ENCODE peak calls at places on chromosomes 4 and X, in six cellular contexts. B is GM12878, D is upper lobe of left lung, E is HepG2, Q is Panc1, I is K562. Z is an unnamed sample.

GRCh38 chr4:167321299-167321698 is 87.0 kb upstream of the SPOCK3 start:
- ATAC-seq in Q (no peak), B (no peak), I (no peak), D (no peak), E (no peak), Z (no peak)

GRCh38 chrX:48489892-48490291 is 13.9 kb downstream of the FTSJ1 start:
- ATAC-seq in D (no peak), B (no peak), Q (no peak), E (no peak), I (no peak), Z (no peak)

GRCh38 chr4:128068927-128069326 is 7.8 kb downstream of the LARP1B start:
- ATAC-seq in Q (peak), E (peak), D (no peak), B (peak), I (peak), Z (no peak)

GRCh38 chrX:50204364-50204899 is at the start of gene CCNB3:
- ATAC-seq in B (peak), E (peak), Q (peak), D (peak), I (peak), Z (peak)

GRCh38 chr4:13484749-13485345 is 707 bp upstream of the RAB28 start:
- ATAC-seq in D (peak), I (peak), E (peak), Q (peak), B (peak), Z (no peak)

GRCh38 chrX:35291013-35291412 is 348.4 kb downstream of the FAM47B start:
- ATAC-seq in D (no peak), E (no peak), B (no peak), Q (no peak), I (no peak), Z (no peak)

GRCh38 chrX:119990995-119991787 is 47.6 kb upstream of the NKAP start:
- ATAC-seq in Q (peak), D (no peak), E (peak), I (no peak), B (peak), Z (no peak)

GRCh38 chr4:184382189-184382846 is 92.0 kb downstream of the IRF2 start:
- ATAC-seq in B (peak), E (peak), D (no peak), Q (no peak), I (no peak), Z (no peak)

GRCh38 chr4:176001171-176002006 is 64.3 kb upstream of the WDR17 start:
- ATAC-seq in I (no peak), Q (peak), B (peak), D (peak), E (peak), Z (peak)

GRCh38 chr4:176308441-176308840 is 11.3 kb upstream of the SPCS3 start:
- ATAC-seq in E (no peak), Q (no peak), D (no peak), B (peak), I (peak), Z (no peak)

GRCh38 chr4:85595796-85596559 is 121.0 kb downstream of the ARHGAP24 start:
- ATAC-seq in Q (no peak), B (no peak), D (no peak), E (no peak), I (no peak), Z (no peak)

GRCh38 chrX:118595501-118596042 is 100.0 kb downstream of the DOCK11 start:
- ATAC-seq in D (peak), B (no peak), E (no peak), I (no peak), Q (no peak), Z (peak)

GRCh38 chrX:11215191-11215921 is 77.9 kb upstream of the AMELX start:
- ATAC-seq in E (peak), B (no peak), I (no peak), D (no peak), Q (no peak), Z (no peak)

GRCh38 chr4:93829531-93830089 is 1.1 kb downstream of the ATOH1 start:
- ATAC-seq in B (no peak), Q (peak), D (peak), I (no peak), E (no peak), Z (no peak)

GRCh38 chrX:147838465-147839131 is 73.1 kb upstream of the FMR1 start:
- ATAC-seq in I (no peak), B (no peak), E (no peak), D (no peak), Q (no peak), Z (no peak)

GRCh38 chr4:15438939-15439524 is 11.2 kb downstream of the C1QTNF7 start:
- ATAC-seq in Q (no peak), D (no peak), B (no peak), I (no peak), E (no peak), Z (no peak)

GRCh38 chrX:37796302-37796701 is 16.4 kb downstream of the CYBB start:
- ATAC-seq in I (no peak), B (no peak), Q (no peak), D (no peak), E (no peak), Z (no peak)

GRCh38 chr4:7936963-7937362 is 2.7 kb downstream of the AFAP1 start:
- ATAC-seq in B (no peak), D (no peak), I (no peak), Q (no peak), E (no peak), Z (no peak)

GRCh38 chr4:56271121-56271520 is 116.2 kb downstream of the AASDH start:
- ATAC-seq in D (no peak), I (no peak), Q (no peak), E (no peak), B (no peak), Z (no peak)

GRCh38 chr4:7964890-7965662 is 25.4 kb upstream of the AFAP1 start:
- ATAC-seq in B (no peak), D (peak), I (no peak), E (no peak), Q (no peak), Z (no peak)

GRCh38 chr4:82422616-82423015 is 7.6 kb downstream of the HNRNPDL start:
- ATAC-seq in D (no peak), I (peak), B (no peak), Q (no peak), E (no peak), Z (no peak)

GRCh38 chrX:138866643-138867042 is 155.1 kb upstream of the FGF13 start:
- ATAC-seq in I (no peak), D (no peak), E (no peak), B (no peak), Q (no peak), Z (no peak)
- TF ChIP-seq POLR2AphosphoS5 in I (no peak), D (no peak), E (no peak), B (no peak), Q (no peak), Z (no peak)

DNA sequence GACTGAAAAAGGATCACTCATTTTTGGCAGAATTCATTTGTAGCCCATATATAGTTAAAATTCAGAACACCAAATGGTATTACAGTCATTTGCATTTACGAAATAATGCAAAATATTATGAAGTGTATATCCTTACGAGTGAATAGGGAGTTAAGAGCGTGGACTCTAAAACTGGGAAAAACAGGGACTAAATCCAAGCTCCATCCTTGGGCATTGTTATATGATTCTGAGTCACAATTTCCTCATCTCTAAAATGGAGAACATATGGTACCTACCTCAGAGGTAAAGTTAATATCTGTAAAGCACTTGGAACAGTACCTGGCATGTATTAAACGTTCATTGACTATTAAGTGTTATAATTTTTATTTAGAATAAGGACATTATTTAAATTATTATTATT is 106.3 kb downstream of the ZAR1 start:
- ATAC-seq in B (no peak), E (no peak), I (no peak), Q (no peak), D (no peak), Z (no peak)
- TF ChIP-seq POLR2AphosphoS5 in B (no peak), E (no peak), I (no peak), Q (no peak), D (no peak), Z (no peak)

GRCh38 chr4:1746265-1746691 is 25.0 kb downstream of the TACC3 start:
- ATAC-seq in I (peak), B (peak), D (peak), Q (peak), E (peak), Z (peak)
- TF ChIP-seq POLR2AphosphoS5 in I (no peak), B (no peak), D (no peak), Q (no peak), E (no peak), Z (no peak)

GRCh38 chrX:72683631-72684030 is 30.5 kb downstream of the PHKA1 start:
- ATAC-seq in D (no peak), Q (no peak), B (no peak), I (no peak), E (no peak), Z (no peak)

GRCh38 chrX:72685018-72685417 is 29.1 kb downstream of the PHKA1 start:
- ATAC-seq in D (no peak), I (no peak), B (no peak), E (no peak), Q (no peak), Z (no peak)

GRCh38 chrX:72685810-72686465 is 28.2 kb downstream of the PHKA1 start:
- ATAC-seq in B (no peak), D (no peak), Q (no peak), E (no peak), I (no peak), Z (no peak)
- TF ChIP-seq POLR2AphosphoS5 in B (no peak), D (no peak), Q (no peak), E (no peak), I (no peak), Z (no peak)

DNA sequence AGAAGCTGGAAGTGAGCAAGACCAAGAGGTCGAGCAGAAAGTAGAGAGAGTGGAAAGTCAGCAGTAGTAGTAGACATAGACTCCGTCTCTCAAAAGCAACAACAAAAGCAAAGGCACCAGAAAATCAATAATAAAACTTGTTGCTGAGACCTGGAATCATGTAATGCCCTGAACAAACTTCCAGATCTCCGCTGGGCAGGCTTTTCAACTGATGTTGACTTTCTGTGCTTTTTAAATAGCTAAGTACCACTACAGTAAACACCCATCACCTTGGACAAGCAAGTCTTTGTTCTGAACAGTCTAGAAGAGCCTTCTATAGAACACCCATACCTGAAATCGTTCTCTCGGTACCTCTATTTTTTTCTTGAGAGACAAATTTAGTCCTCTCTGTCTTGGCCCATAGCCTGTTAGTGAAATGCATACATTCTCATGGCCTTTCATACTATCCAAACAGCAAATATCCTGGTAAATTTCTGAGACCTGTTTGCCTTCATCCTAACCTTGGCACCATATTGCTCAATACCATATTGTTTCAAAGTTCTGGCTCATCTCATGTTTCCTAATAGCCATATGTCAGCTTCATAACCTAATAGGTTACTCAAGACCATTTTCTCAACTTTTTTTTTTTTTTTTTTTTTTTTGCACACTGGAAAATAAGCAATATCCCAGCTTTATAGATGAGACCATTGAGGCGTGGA is 200.6 kb upstream of the RBPJ start:
- ATAC-seq in I (no peak), B (no peak), Q (no peak), E (peak), D (no peak), Z (no peak)
- TF ChIP-seq POLR2AphosphoS5 in I (no peak), B (no peak), Q (no peak), E (no peak), D (no peak), Z (no peak)